ENCODE peak calls at places on chromosomes 2 and 18, in six cellular contexts. J is cardiac fibroblast; C is uterus; K is activated T-cell treated with anti-CD3 and anti-CD28 coated beads, Interleukin-2, amount 50 U/mL, for 48 hours; L is esophagus muscularis mucosa; F is fibroblast of the conjunctiva. A is an unnamed sample.

GRCh38 chr2:170930132-170931109 is 1.4 kb downstream of the GORASP2 start:
- DNase-seq in J (peak), C (no peak), K (peak), L (no peak), F (no peak), A (peak)

GRCh38 chr18:79935499-79935898 is 16.0 kb downstream of the SLC66A2 start:
- DNase-seq in J (no peak), C (no peak), K (no peak), L (no peak), F (no peak), A (no peak)

GRCh38 chr2:105791229-105791628 is 46.5 kb downstream of the NCK2 start:
- DNase-seq in J (no peak), C (no peak), K (peak), L (no peak), F (no peak), A (no peak)

GRCh38 chr2:47359375-47359868 is 43.5 kb upstream of the MSH2 start:
- DNase-seq in J (no peak), C (no peak), K (no peak), L (no peak), F (no peak), A (no peak)

GRCh38 chr2:21118302-21118920 is 5.4 kb upstream of the TDRD15 start:
- DNase-seq in J (peak), C (no peak), K (peak), L (no peak), F (peak), A (peak)

GRCh38 chr2:219718066-219718465 is 90.6 kb downstream of the SLC4A3 start:
- DNase-seq in J (no peak), C (no peak), K (no peak), L (peak), F (no peak), A (no peak)

GRCh38 chr18:44198296-44199284 is 482.1 kb upstream of the SETBP1 start:
- DNase-seq in J (no peak), C (no peak), K (no peak), L (no peak), F (no peak), A (no peak)

GRCh38 chr18:50956116-50956515 is 11.7 kb upstream of the ELAC1 start:
- DNase-seq in J (no peak), C (no peak), K (no peak), L (no peak), F (no peak), A (no peak)

GRCh38 chr2:239661334-239662312 is 260.8 kb upstream of the HDAC4 start:
- DNase-seq in J (no peak), C (no peak), K (no peak), L (peak), F (no peak), A (no peak)

A was measured in astrocyte of the hippocampus.